ENCODE peak calls at places on chromosome X, in nine cellular contexts. W, R, C, X, J, Q, F, O and N are unnamed samples.

GRCh38 chrX:18998653-18999052 is 14.7 kb upstream of the PHKA2 start:
- DNase-seq in J (no peak), Q (no peak), X (no peak), W (no peak), R (no peak), C (no peak), F (peak; percentile 87), O (no peak), N (no peak)

GRCh38 chrX:78366576-78366975 is 39.2 kb upstream of the CYSLTR1 start:
- DNase-seq in W (no peak), J (no peak), F (peak; percentile 71), O (no peak), C (no peak), X (no peak), Q (no peak), R (no peak), N (no peak)

GRCh38 chrX:43655961-43656494 is at the start of gene MAOA:
- DNase-seq in C (peak; percentile 53), J (peak; percentile 80), R (peak; percentile 66), F (peak; percentile 33), Q (no peak), O (peak; percentile 20), W (no peak), X (peak; percentile 20), N (peak; percentile 94)

GRCh38 chrX:80335062-80335830 is 85.0 kb upstream of the TENT5D start:
- DNase-seq in X (peak; percentile 3), Q (peak; percentile 21), F (peak; percentile 63), O (peak; percentile 78), R (peak; percentile 76), W (peak; percentile 42), J (peak; percentile 92), C (peak; percentile 43), N (peak; percentile 80)

GRCh38 chrX:133849676-133850075 is 135.7 kb downstream of the GPC3 start:
- DNase-seq in C (peak; percentile 33), O (peak; percentile 3), F (no peak), X (no peak), J (no peak), Q (no peak), R (no peak), W (no peak), N (no peak)

GRCh38 chrX:24498181-24498580 is 33.1 kb downstream of the PDK3 start:
- DNase-seq in O (peak; percentile 11), W (peak; percentile 6), Q (peak; percentile 2), X (peak; percentile 1), F (no peak), J (peak; percentile 61), R (peak; percentile 41), C (no peak), N (no peak)

GRCh38 chrX:73913580-73913979 is 350.6 kb downstream of the CHIC1 start:
- DNase-seq in X (no peak), R (no peak), F (no peak), Q (no peak), W (no peak), O (no peak), J (no peak), C (no peak), N (no peak)

GRCh38 chrX:50799531-50799961 is 14.4 kb downstream of the SHROOM4 start:
- DNase-seq in X (no peak), F (no peak), O (no peak), Q (peak; percentile 49), C (peak; percentile 89), R (no peak), W (no peak), J (no peak), N (no peak)

GRCh38 chrX:43165343-43165920 is 387.5 kb upstream of the PPP1R2C start:
- DNase-seq in W (no peak), X (no peak), F (no peak), J (no peak), C (no peak), Q (no peak), O (no peak), R (no peak), N (no peak)

DNA sequence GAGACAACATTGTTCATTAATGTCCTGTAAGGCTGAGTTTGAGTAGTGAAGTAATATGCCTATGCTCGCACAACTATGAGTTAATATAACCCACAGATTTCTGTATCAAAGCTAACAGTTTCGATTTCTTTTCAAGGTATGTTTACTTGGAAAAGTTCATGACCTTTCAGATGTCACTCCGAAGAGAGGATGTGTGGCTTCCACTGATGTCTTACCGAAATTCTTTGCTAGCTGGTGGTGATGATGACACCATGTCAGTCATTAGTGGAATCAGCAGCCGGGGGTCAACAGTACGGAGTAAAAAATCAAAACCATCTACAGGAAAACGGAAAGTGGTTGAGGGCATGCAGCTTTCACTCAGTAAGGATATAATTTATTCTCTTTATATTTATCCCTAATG is 124.9 kb downstream of the STAG2 start:
- DNase-seq in R (no peak), C (no peak), F (no peak), X (no peak), J (no peak), O (no peak), Q (no peak), W (no peak), N (no peak)
- H3K27ac ChIP-seq in R (no peak overlapping the region), C (no peak overlapping the region), F (no peak overlapping the region), X (no peak overlapping the region), J (no peak overlapping the region), O (no peak overlapping the region), Q (no peak overlapping the region), W (no peak overlapping the region), N (no peak overlapping the region)

GRCh38 chrX:13703589-13703988 is 14.7 kb downstream of the RAB9A start:
- DNase-seq in X (no peak), Q (no peak), W (no peak), O (no peak), C (no peak), R (no peak), J (no peak), F (no peak), N (no peak)

GRCh38 chrX:13700380-13700779 is 11.5 kb downstream of the RAB9A start:
- DNase-seq in X (no peak), Q (no peak), R (no peak), J (no peak), O (no peak), F (no peak), W (no peak), C (no peak), N (no peak)

GRCh38 chrX:13699183-13699826 is 10.4 kb downstream of the RAB9A start:
- DNase-seq in C (peak; percentile 15), F (no peak), J (no peak), O (no peak), Q (peak; percentile 74), W (peak; percentile 77), R (no peak), X (no peak), N (no peak)

GRCh38 chrX:13702390-13702789 is 13.5 kb downstream of the RAB9A start:
- DNase-seq in W (no peak), X (no peak), F (no peak), J (no peak), O (no peak), C (no peak), R (no peak), Q (no peak), N (no peak)

DNA sequence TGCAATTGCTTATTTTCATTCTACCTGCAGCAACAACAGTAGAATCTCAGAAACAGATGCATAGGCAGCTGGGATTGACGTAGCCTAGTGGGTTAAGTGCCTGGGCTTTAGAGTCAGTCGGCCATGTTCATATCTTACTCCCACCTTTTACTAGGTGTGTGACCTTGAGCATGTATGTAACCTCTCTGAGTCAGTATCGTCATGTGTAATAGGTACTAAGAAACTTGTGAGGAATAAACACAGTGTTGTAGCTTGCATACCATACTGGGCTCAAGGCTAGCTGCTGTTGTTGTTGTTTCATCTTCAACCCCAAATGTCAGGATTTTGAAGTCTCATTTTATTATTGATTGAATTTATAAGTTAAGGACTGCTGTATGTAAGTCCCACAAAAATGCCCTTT is 14.2 kb downstream of the RAB9A start:
- DNase-seq in C (no peak), W (no peak), R (no peak), O (no peak), Q (no peak), X (no peak), F (no peak), J (no peak), N (no peak)
- H3K4me1 ChIP-seq in C (peaks cover 3% of the 10 kb centered on the region), W (peaks cover 26% of the 10 kb centered on the region), R (peaks cover 9% of the 10 kb centered on the region), O (no peaks in the 10 kb centered on the region), Q (peaks cover 25% of the 10 kb centered on the region), X (no peaks in the 10 kb centered on the region), F (peaks cover 8% of the 10 kb centered on the region), J (no peaks in the 10 kb centered on the region), N (peaks cover 5% of the 10 kb centered on the region)

DNA sequence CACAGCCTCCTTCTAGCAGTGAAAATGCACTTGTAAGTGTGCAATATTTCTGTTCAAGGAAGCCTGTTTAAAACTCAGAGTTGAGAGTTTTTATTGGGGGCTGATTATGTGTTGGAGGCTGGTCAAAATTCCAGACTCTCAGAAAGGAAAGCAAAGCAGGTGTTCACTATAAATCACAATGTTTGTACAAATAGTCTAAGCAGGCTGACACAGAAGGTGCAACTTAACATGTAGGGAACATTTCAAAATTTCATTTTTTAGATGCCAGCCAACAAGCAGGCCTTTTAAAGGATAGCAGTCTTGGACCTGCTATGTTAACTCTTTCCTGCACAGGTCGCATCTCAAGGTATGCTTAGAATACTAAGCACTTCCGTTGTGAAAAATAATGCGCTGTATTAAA is 112.3 kb upstream of the IL13RA1 start:
- DNase-seq in O (no peak), J (no peak), C (no peak), W (no peak), Q (no peak), F (no peak), X (no peak), R (no peak), N (no peak)
- H3K9ac ChIP-seq in O (no peak overlapping the region), J (no peak overlapping the region), C (no peak overlapping the region), W (no peak overlapping the region), Q (no peak overlapping the region), F (no peak overlapping the region), X (no peak overlapping the region), R (no peak overlapping the region), N (no peak overlapping the region)

GRCh38 chrX:32137525-32137924 is 1065.7 kb upstream of the FTHL17 start:
- DNase-seq in C (peak; percentile 0), J (peak; percentile 75), X (peak; percentile 9), W (peak; percentile 1), Q (peak; percentile 3), O (peak; percentile 26), F (no peak), R (peak; percentile 51), N (no peak)

DNA sequence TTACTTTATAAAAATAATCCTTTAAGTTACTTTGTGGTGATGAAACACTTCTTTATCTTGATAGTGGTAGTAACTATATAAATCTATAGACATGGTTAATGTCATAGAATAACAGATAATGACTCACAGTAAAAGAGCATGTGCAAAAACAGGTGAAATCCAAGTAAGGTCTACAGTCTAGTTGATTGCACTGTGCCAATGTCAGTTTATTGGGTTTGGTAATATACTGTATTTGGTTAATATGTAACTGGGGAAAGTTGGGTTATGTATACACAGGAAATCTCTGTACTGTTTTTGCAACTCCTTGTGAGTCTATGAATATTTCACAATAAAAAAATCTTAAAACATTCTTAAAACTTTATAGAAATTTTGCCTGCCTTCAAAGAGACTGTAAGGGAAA is 1067.6 kb upstream of the FTHL17 start:
- DNase-seq in R (no peak), W (no peak), J (no peak), X (no peak), Q (no peak), F (no peak), C (no peak), O (no peak), N (no peak)
- H3K27ac ChIP-seq in R (no peak overlapping the region), W (no peak overlapping the region), J (no peak overlapping the region), X (no peak overlapping the region), Q (no peak overlapping the region), F (no peak overlapping the region), C (no peak overlapping the region), O (no peak overlapping the region), N (no peak overlapping the region)

GRCh38 chrX:107733686-107734085 is 41.9 kb downstream of the TSC22D3 start:
- DNase-seq in W (no peak), O (no peak), Q (no peak), F (no peak), R (no peak), C (no peak), J (peak; percentile 45), X (no peak), N (no peak)
- H3K4me1 ChIP-seq in W (peaks cover 30% of the 10 kb centered on the region), O (peaks cover 11% of the 10 kb centered on the region), Q (no peaks in the 10 kb centered on the region), F (peaks cover 36% of the 10 kb centered on the region), R (peaks cover 39% of the 10 kb centered on the region), C (peaks cover 12% of the 10 kb centered on the region), J (no peaks in the 10 kb centered on the region), X (peaks cover 9% of the 10 kb centered on the region), N (peaks cover 21% of the 10 kb centered on the region)